ENCODE peak calls at places on chromosomes 12 and 14, in eight cellular contexts. M, Y, Z, R, W, O, V and N are unnamed samples.

GRCh38 chr12:93047118-93047517 is 118.0 kb upstream of the EEA1 start:
- DNase-seq in Y (no peak), W (no peak), M (no peak), R (no peak), Z (no peak), V (no peak), O (no peak), N (no peak)

GRCh38 chr12:57088442-57089258 is at the start of gene NAB2:
- DNase-seq in Y (peak), Z (peak), R (peak), O (peak), W (peak), V (peak), M (peak), N (peak)

GRCh38 chr12:124402281-124403066 is 107.6 kb downstream of the RFLNA start:
- DNase-seq in Y (no peak), O (no peak), Z (no peak), W (no peak), M (no peak), R (no peak), V (no peak), N (no peak)

GRCh38 chr12:11769723-11770514 is 120.4 kb downstream of the ETV6 start:
- DNase-seq in Z (no peak), R (no peak), W (no peak), Y (no peak), M (no peak), O (no peak), V (no peak), N (no peak)

GRCh38 chr12:108828774-108829173 is 28.6 kb downstream of the SSH1 start:
- DNase-seq in W (no peak), Z (no peak), V (no peak), R (no peak), O (no peak), Y (no peak), M (no peak), N (no peak)

GRCh38 chr14:61524936-61525292 is 170.4 kb upstream of the HIF1A start:
- DNase-seq in W (no peak), R (no peak), Y (no peak), Z (no peak), O (no peak), M (no peak), V (no peak), N (no peak)

GRCh38 chr14:57634335-57634734 is 140.7 kb upstream of the CCDC198 start:
- DNase-seq in M (no peak), O (no peak), W (no peak), Y (no peak), R (no peak), V (no peak), Z (no peak), N (no peak)

GRCh38 chr12:127479256-127479655 is 787.7 kb upstream of the TMEM132C start:
- DNase-seq in O (no peak), Z (no peak), R (no peak), V (no peak), W (no peak), Y (no peak), M (no peak), N (no peak)

GRCh38 chr12:114895081-114895480 is 211.1 kb upstream of the TBX3 start:
- DNase-seq in Y (no peak), W (no peak), R (no peak), Z (no peak), M (no peak), V (no peak), O (peak), N (no peak)

GRCh38 chr12:119868992-119869391 is 8.1 kb downstream of the CIT start:
- DNase-seq in R (no peak), W (no peak), V (no peak), O (peak), Z (no peak), M (no peak), Y (no peak), N (no peak)

GRCh38 chr12:3791475-3791874 is 38.6 kb upstream of the CRACR2A start:
- DNase-seq in R (no peak), O (no peak), V (no peak), W (no peak), Z (no peak), M (no peak), Y (no peak), N (no peak)

GRCh38 chr14:58428011-58428807 is 690 bp downstream of the KIAA0586 start:
- DNase-seq in R (no peak), Y (no peak), Z (peak), W (peak), O (peak), M (no peak), V (no peak), N (peak)

GRCh38 chr12:31752450-31752849 is 23.6 kb upstream of the AMN1 start:
- DNase-seq in V (no peak), W (no peak), Y (no peak), R (no peak), O (no peak), M (no peak), Z (no peak), N (no peak)

GRCh38 chr12:124603910-124604775 is 36.7 kb upstream of the NCOR2 start:
- DNase-seq in W (no peak), R (no peak), Y (no peak), O (no peak), M (no peak), Z (no peak), V (no peak), N (no peak)

GRCh38 chr12:14588571-14588970 is 20.9 kb upstream of the PLBD1 start:
- DNase-seq in Y (no peak), R (no peak), M (no peak), V (no peak), W (no peak), O (no peak), Z (no peak), N (no peak)

GRCh38 chr12:110600254-110600653 is 13.7 kb upstream of the TCTN1 start:
- DNase-seq in R (no peak), M (no peak), O (peak), Z (no peak), V (no peak), W (no peak), Y (no peak), N (no peak)

GRCh38 chr14:67556671-67557070 is 23.6 kb downstream of the PLEKHH1 start:
- DNase-seq in V (no peak), Z (no peak), R (no peak), Y (no peak), M (no peak), W (no peak), O (no peak), N (no peak)

GRCh38 chr12:6341439-6342139 is at the start of gene TNFRSF1A:
- DNase-seq in Y (no peak), Z (no peak), O (peak), W (peak), V (no peak), M (no peak), R (no peak), N (peak)

GRCh38 chr12:46555379-46555778 is 182.8 kb upstream of the SLC38A2 start:
- DNase-seq in Y (no peak), Z (no peak), M (no peak), V (no peak), O (no peak), R (no peak), W (no peak), N (no peak)

GRCh38 chr14:54574528-54574927 is 7.6 kb downstream of the SAMD4A start:
- DNase-seq in M (no peak), V (no peak), W (no peak), Z (no peak), R (no peak), O (no peak), Y (no peak), N (no peak)

GRCh38 chr14:64654931-64655330 is 49.3 kb upstream of the PLEKHG3 start:
- DNase-seq in Z (no peak), O (peak), R (no peak), W (no peak), Y (no peak), V (no peak), M (no peak), N (peak)

GRCh38 chr12:123453165-123453564 is 4.8 kb upstream of the SNRNP35 start:
- DNase-seq in Y (no peak), O (no peak), R (no peak), M (no peak), V (no peak), W (peak), Z (no peak), N (no peak)

GRCh38 chr12:119592232-119592631 is 1.3 kb upstream of the TMEM233 start:
- DNase-seq in W (no peak), Z (no peak), R (no peak), Y (no peak), M (no peak), O (no peak), V (no peak), N (no peak)

GRCh38 chr12:45348311-45348710 is 132.4 kb downstream of the ANO6 start:
- DNase-seq in W (no peak), V (no peak), R (no peak), Y (no peak), O (no peak), Z (no peak), M (no peak), N (no peak)

GRCh38 chr12:57654042-57654441 is 21.0 kb upstream of the B4GALNT1 start:
- DNase-seq in M (no peak), V (no peak), W (no peak), O (no peak), R (no peak), Z (no peak), Y (no peak), N (no peak)

GRCh38 chr14:99196310-99196650 is 75.7 kb downstream of the BCL11B start:
- DNase-seq in O (no peak), Z (no peak), V (no peak), R (no peak), W (no peak), Y (no peak), M (no peak), N (no peak)

GRCh38 chr12:51389302-51389999 is 1.8 kb downstream of the GALNT6 start:
- DNase-seq in V (no peak), R (no peak), O (peak), W (no peak), M (no peak), Y (no peak), Z (no peak), N (no peak)

GRCh38 chr14:89963288-89963978 is 7.7 kb downstream of the TDP1 start:
- DNase-seq in R (no peak), Z (no peak), O (no peak), M (no peak), Y (no peak), W (no peak), V (no peak), N (no peak)

GRCh38 chr14:30872602-30873001 is 1.8 kb upstream of the COCH start:
- DNase-seq in M (no peak), Z (no peak), Y (no peak), V (no peak), R (no peak), O (no peak), W (peak), N (no peak)

GRCh38 chr14:23138173-23138535 is 19.1 kb upstream of the CEBPE start:
- DNase-seq in W (no peak), Z (no peak), Y (no peak), V (no peak), M (no peak), O (no peak), R (no peak), N (no peak)